ENCODE peak calls at places on chromosomes 5 and 9, in seven cellular contexts. T is OCI-LY7, I is PC-3, N is heart left ventricle, A is astrocyte of the spinal cord, J is cardiac muscle cell, D is left ventricle myocardium inferior. O is an unnamed sample.

GRCh38 chr5:127833999-127834953 is 131.1 kb downstream of the CCDC192 start:
- DNase-seq in T (no peak), I (peak; percentile 68), N (no peak), A (no peak), J (peak; percentile 59), D (no peak), O (no peak)

GRCh38 chr5:32942225-32942989 is 231.3 kb downstream of the NPR3 start:
- DNase-seq in T (peak; percentile 50), I (peak; percentile 84), N (no peak), A (peak; percentile 5), J (peak; percentile 28), D (no peak), O (no peak)

GRCh38 chr5:124962735-124963134 is 216.3 kb upstream of the ZNF608 start:
- DNase-seq in T (no peak), I (no peak), N (no peak), A (no peak), J (no peak), D (no peak), O (no peak)

GRCh38 chr5:124263680-124264491 is 482.6 kb downstream of the ZNF608 start:
- DNase-seq in T (no peak), I (peak; percentile 36), N (no peak), A (peak; percentile 54), J (peak; percentile 56), D (no peak), O (no peak)

GRCh38 chr9:99576002-99576401 is 245.7 kb upstream of the NR4A3 start:
- DNase-seq in T (no peak), I (peak; percentile 11), N (no peak), A (no peak), J (no peak), D (no peak), O (no peak)

GRCh38 chr5:91390268-91390667 is 7.2 kb upstream of the ARRDC3 start:
- DNase-seq in T (no peak), I (no peak), N (no peak), A (no peak), J (no peak), D (no peak), O (no peak)

GRCh38 chr9:373759-374206 is 159.1 kb downstream of the DOCK8 start:
- DNase-seq in T (no peak), I (no peak), N (no peak), A (no peak), J (no peak), D (no peak), O (no peak)

GRCh38 chr9:127489471-127490115 is 38.3 kb downstream of the LRSAM1 start:
- DNase-seq in T (no peak), I (no peak), N (no peak), A (no peak), J (no peak), D (no peak), O (no peak)

GRCh38 chr5:148970228-148970627 is 92.6 kb downstream of the SH3TC2 start:
- DNase-seq in T (no peak), I (peak; percentile 84), N (no peak), A (peak; percentile 72), J (no peak), D (no peak), O (no peak)

GRCh38 chr5:133818031-133818431 is 150.4 kb downstream of the C5orf15 start:
- DNase-seq in T (no peak), I (peak; percentile 58), N (peak; percentile 59), A (peak; percentile 15), J (peak; percentile 52), D (peak; percentile 56), O (peak; percentile 0)

GRCh38 chr9:118121361-118121760 is 417.2 kb downstream of the TLR4 start:
- DNase-seq in T (no peak), I (no peak), N (no peak), A (no peak), J (no peak), D (no peak), O (no peak)

GRCh38 chr9:8782237-8782636 is 982.7 kb upstream of the DMAC1 start:
- DNase-seq in T (no peak), I (no peak), N (no peak), A (no peak), J (peak; percentile 10), D (no peak), O (no peak)

GRCh38 chr5:175235251-175235963 is 208.6 kb downstream of the DRD1 start:
- DNase-seq in T (no peak), I (no peak), N (no peak), A (peak; percentile 41), J (no peak), D (no peak), O (no peak)

GRCh38 chr9:86062845-86063693 is 36.3 kb downstream of the GOLM1 start:
- DNase-seq in T (no peak), I (no peak), N (no peak), A (no peak), J (no peak), D (no peak), O (no peak)

GRCh38 chr9:90874194-90874593 is 72.6 kb downstream of the SYK start:
- DNase-seq in T (no peak), I (no peak), N (no peak), A (no peak), J (no peak), D (no peak), O (no peak)

GRCh38 chr5:20367178-20367577 is 379.2 kb upstream of the CDH18 start:
- DNase-seq in T (no peak), I (peak; percentile 73), N (no peak), A (no peak), J (no peak), D (no peak), O (no peak)

GRCh38 chr9:6355728-6356127 is 27.6 kb downstream of the TPD52L3 start:
- DNase-seq in T (no peak), I (peak; percentile 65), N (no peak), A (peak; percentile 69), J (peak; percentile 52), D (no peak), O (peak; percentile 46)

GRCh38 chr9:79939819-79940218 is 368.1 kb downstream of the TLE4 start:
- DNase-seq in T (no peak), I (no peak), N (no peak), A (no peak), J (no peak), D (no peak), O (no peak)

GRCh38 chr5:95879661-95880060 is 57.1 kb upstream of the GLRX start:
- DNase-seq in T (no peak), I (no peak), N (no peak), A (no peak), J (no peak), D (no peak), O (no peak)

DNA sequence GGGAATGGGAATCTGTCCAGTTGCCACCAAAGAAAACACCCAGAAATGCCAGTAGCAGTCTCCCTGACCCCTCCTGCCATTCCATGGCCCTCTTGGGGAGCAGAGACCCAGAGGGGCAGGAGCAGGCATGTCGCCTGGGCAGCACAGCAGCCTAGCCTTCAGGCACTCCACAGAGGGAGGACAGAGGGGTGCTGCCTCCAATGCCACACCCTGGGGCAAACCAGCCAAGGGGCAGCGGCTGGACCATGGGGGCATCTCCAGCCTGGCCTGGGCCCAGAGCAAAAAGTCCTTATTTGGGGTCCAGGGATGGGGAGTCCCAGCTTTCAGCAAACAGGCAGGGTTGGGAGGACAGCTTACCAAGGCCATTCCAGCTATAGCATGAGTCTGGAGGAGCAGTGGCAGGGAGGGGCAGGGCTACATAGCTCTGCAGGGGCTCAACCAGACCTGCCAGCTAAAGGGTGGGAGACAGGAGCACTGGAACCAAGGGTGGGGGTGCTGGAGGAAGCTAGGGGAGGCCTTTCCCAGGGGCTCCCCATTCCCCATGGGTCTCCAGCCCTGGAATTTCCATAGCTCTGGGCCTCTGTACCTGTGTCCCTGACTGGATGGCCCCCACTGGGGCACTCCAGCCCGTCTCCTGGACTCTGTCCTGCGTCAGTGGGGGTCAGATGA is 6.7 kb downstream of the BRD3 start:
- DNase-seq in T (no peak), I (no peak), N (no peak), A (no peak), J (no peak), D (no peak), O (no peak)
- H3K4me3 ChIP-seq in T (no peak overlapping the region), I (no peak overlapping the region), N (no peak overlapping the region), A (no peak overlapping the region), J (no peak overlapping the region), D (no peak overlapping the region), O (no peak overlapping the region)

GRCh38 chr5:24591426-24591825 is 53.4 kb downstream of the CDH10 start:
- DNase-seq in T (no peak), I (no peak), N (no peak), A (no peak), J (no peak), D (no peak), O (no peak)
- TF ChIP-seq CTCF in T (no peak), I (no peak), N (no peak), A (no peak), J (no peak), D (no peak), O (no peak)

GRCh38 chr5:172285226-172286143 is 1.9 kb upstream of the UBTD2 start:
- DNase-seq in T (no peak), I (no peak), N (no peak), A (no peak), J (no peak), D (no peak), O (no peak)
- H3K4me3 ChIP-seq in T (peak overlapping the region; percentile 94), I (no peak overlapping the region), N (peak overlapping the region; percentile 80), A (no peak overlapping the region), J (no peak overlapping the region), D (peak overlapping the region; percentile 99), O (no peak overlapping the region)

GRCh38 chr5:13480834-13481233 is 463.7 kb downstream of the DNAH5 start:
- DNase-seq in T (no peak), I (peak; percentile 81), N (no peak), A (no peak), J (no peak), D (no peak), O (no peak)

GRCh38 chr5:13477118-13477737 is 467.3 kb downstream of the DNAH5 start:
- DNase-seq in T (no peak), I (peak; percentile 92), N (no peak), A (peak; percentile 91), J (peak; percentile 2), D (no peak), O (peak; percentile 66)

GRCh38 chr5:13478831-13479465 is 465.5 kb downstream of the DNAH5 start:
- DNase-seq in T (peak; percentile 14), I (peak; percentile 83), N (no peak), A (peak; percentile 70), J (peak; percentile 1), D (no peak), O (peak; percentile 29)
- TF ChIP-seq CTCF in T (peak; percentile 65), I (peak; percentile 94), N (peak; percentile 32), A (peak; percentile 58), J (no peak), D (peak; percentile 50), O (peak; percentile 69)

O was measured in retinal pigment epithelial cell.